ENCODE peak calls at places on chromosomes 13 and 19, in six cellular contexts. One of them, this sample, is unnamed.

GRCh38 chr19:33668968-33669367 is 47.2 kb downstream of the CHST8 start:
- DNase-seq in nephron progenitor cell: no peak
- DNase-seq in T-cell: no peak
- DNase-seq in stimulated activated CD4-positive, alpha-beta T cell treated with anti-CD3 and anti-CD28 coated beads, Interleukin-2, amount 100 ng/mL, for 48 hours: no peak
- DNase-seq in DMS153: no peak
- DNase-seq in ACHN: no peak
- DNase-seq in this sample: no peak

GRCh38 chr19:58063712-58064111 is 4.6 kb downstream of the ZNF135 start:
- DNase-seq in ACHN: no peak
- DNase-seq in DMS153: no peak
- DNase-seq in nephron progenitor cell: no peak
- DNase-seq in T-cell: no peak
- DNase-seq in stimulated activated CD4-positive, alpha-beta T cell treated with anti-CD3 and anti-CD28 coated beads, Interleukin-2, amount 100 ng/mL, for 48 hours: no peak
- DNase-seq in this sample: no peak

GRCh38 chr19:10286803-10287737 is at the start of gene ICAM4:
- DNase-seq in T-cell: no peak
- DNase-seq in stimulated activated CD4-positive, alpha-beta T cell treated with anti-CD3 and anti-CD28 coated beads, Interleukin-2, amount 100 ng/mL, for 48 hours: no peak
- DNase-seq in ACHN: no peak
- DNase-seq in DMS153: no peak
- DNase-seq in nephron progenitor cell: peak
- DNase-seq in this sample: no peak

GRCh38 chr13:106772202-106772601 is 204.3 kb upstream of the ARGLU1 start:
- DNase-seq in stimulated activated CD4-positive, alpha-beta T cell treated with anti-CD3 and anti-CD28 coated beads, Interleukin-2, amount 100 ng/mL, for 48 hours: no peak
- DNase-seq in DMS153: no peak
- DNase-seq in T-cell: no peak
- DNase-seq in ACHN: no peak
- DNase-seq in nephron progenitor cell: no peak
- DNase-seq in this sample: no peak

GRCh38 chr13:114046447-114046846 is 72.6 kb upstream of the C13orf46 start:
- DNase-seq in DMS153: no peak
- DNase-seq in nephron progenitor cell: no peak
- DNase-seq in T-cell: no peak
- DNase-seq in ACHN: no peak
- DNase-seq in stimulated activated CD4-positive, alpha-beta T cell treated with anti-CD3 and anti-CD28 coated beads, Interleukin-2, amount 100 ng/mL, for 48 hours: no peak
- DNase-seq in this sample: no peak

GRCh38 chr19:2815923-2816322 is 3.7 kb upstream of the ZNF554 start:
- DNase-seq in nephron progenitor cell: no peak
- DNase-seq in stimulated activated CD4-positive, alpha-beta T cell treated with anti-CD3 and anti-CD28 coated beads, Interleukin-2, amount 100 ng/mL, for 48 hours: no peak
- DNase-seq in T-cell: no peak
- DNase-seq in ACHN: no peak
- DNase-seq in DMS153: no peak
- DNase-seq in this sample: no peak

GRCh38 chr13:98766716-98767115 is 14.2 kb upstream of the SLC15A1 start:
- DNase-seq in DMS153: no peak
- DNase-seq in nephron progenitor cell: no peak
- DNase-seq in T-cell: no peak
- DNase-seq in ACHN: no peak
- DNase-seq in stimulated activated CD4-positive, alpha-beta T cell treated with anti-CD3 and anti-CD28 coated beads, Interleukin-2, amount 100 ng/mL, for 48 hours: no peak
- DNase-seq in this sample: no peak

GRCh38 chr13:39536906-39537305 is 66.1 kb downstream of the LHFPL6 start:
- DNase-seq in stimulated activated CD4-positive, alpha-beta T cell treated with anti-CD3 and anti-CD28 coated beads, Interleukin-2, amount 100 ng/mL, for 48 hours: no peak
- DNase-seq in ACHN: no peak
- DNase-seq in nephron progenitor cell: no peak
- DNase-seq in DMS153: peak
- DNase-seq in T-cell: no peak
- DNase-seq in this sample: no peak

GRCh38 chr19:46133101-46133627 is 8.7 kb upstream of the IGFL3 start:
- DNase-seq in nephron progenitor cell: peak
- DNase-seq in ACHN: peak
- DNase-seq in stimulated activated CD4-positive, alpha-beta T cell treated with anti-CD3 and anti-CD28 coated beads, Interleukin-2, amount 100 ng/mL, for 48 hours: no peak
- DNase-seq in DMS153: peak
- DNase-seq in T-cell: no peak
- DNase-seq in this sample: no peak

GRCh38 chr13:76790519-76791289 is 95.5 kb downstream of the KCTD12 start:
- DNase-seq in nephron progenitor cell: no peak
- DNase-seq in DMS153: peak
- DNase-seq in T-cell: no peak
- DNase-seq in ACHN: no peak
- DNase-seq in stimulated activated CD4-positive, alpha-beta T cell treated with anti-CD3 and anti-CD28 coated beads, Interleukin-2, amount 100 ng/mL, for 48 hours: no peak
- DNase-seq in this sample: no peak

GRCh38 chr19:55525289-55526101 is 11.4 kb downstream of the SBK2 start:
- DNase-seq in stimulated activated CD4-positive, alpha-beta T cell treated with anti-CD3 and anti-CD28 coated beads, Interleukin-2, amount 100 ng/mL, for 48 hours: no peak
- DNase-seq in T-cell: no peak
- DNase-seq in ACHN: no peak
- DNase-seq in DMS153: no peak
- DNase-seq in nephron progenitor cell: no peak
- DNase-seq in this sample: no peak

GRCh38 chr19:18736415-18737336 is 53.2 kb downstream of the CRTC1 start:
- DNase-seq in DMS153: no peak
- DNase-seq in T-cell: no peak
- DNase-seq in stimulated activated CD4-positive, alpha-beta T cell treated with anti-CD3 and anti-CD28 coated beads, Interleukin-2, amount 100 ng/mL, for 48 hours: no peak
- DNase-seq in ACHN: no peak
- DNase-seq in nephron progenitor cell: no peak
- DNase-seq in this sample: no peak

GRCh38 chr13:68872338-68872737 is 1235.3 kb upstream of the ATXN8OS start:
- DNase-seq in T-cell: no peak
- DNase-seq in DMS153: no peak
- DNase-seq in ACHN: no peak
- DNase-seq in stimulated activated CD4-positive, alpha-beta T cell treated with anti-CD3 and anti-CD28 coated beads, Interleukin-2, amount 100 ng/mL, for 48 hours: no peak
- DNase-seq in nephron progenitor cell: no peak
- DNase-seq in this sample: no peak

GRCh38 chr19:17616961-17617806 is 61.7 kb downstream of the COLGALT1 start:
- DNase-seq in stimulated activated CD4-positive, alpha-beta T cell treated with anti-CD3 and anti-CD28 coated beads, Interleukin-2, amount 100 ng/mL, for 48 hours: no peak
- DNase-seq in ACHN: no peak
- DNase-seq in DMS153: no peak
- DNase-seq in nephron progenitor cell: peak
- DNase-seq in T-cell: no peak
- DNase-seq in this sample: no peak

GRCh38 chr19:2974342-2974932 is 2.9 kb upstream of the TLE6 start:
- DNase-seq in DMS153: no peak
- DNase-seq in stimulated activated CD4-positive, alpha-beta T cell treated with anti-CD3 and anti-CD28 coated beads, Interleukin-2, amount 100 ng/mL, for 48 hours: no peak
- DNase-seq in T-cell: no peak
- DNase-seq in nephron progenitor cell: no peak
- DNase-seq in ACHN: no peak
- DNase-seq in this sample: no peak

GRCh38 chr13:54337526-54337925 is 1308.9 kb downstream of the OLFM4 start:
- DNase-seq in nephron progenitor cell: no peak
- DNase-seq in ACHN: no peak
- DNase-seq in T-cell: no peak
- DNase-seq in DMS153: no peak
- DNase-seq in stimulated activated CD4-positive, alpha-beta T cell treated with anti-CD3 and anti-CD28 coated beads, Interleukin-2, amount 100 ng/mL, for 48 hours: no peak
- DNase-seq in this sample: no peak

GRCh38 chr19:19049406-19049805 is 14.4 kb upstream of the SLC25A42 start:
- DNase-seq in DMS153: no peak
- DNase-seq in ACHN: no peak
- DNase-seq in nephron progenitor cell: no peak
- DNase-seq in T-cell: no peak
- DNase-seq in stimulated activated CD4-positive, alpha-beta T cell treated with anti-CD3 and anti-CD28 coated beads, Interleukin-2, amount 100 ng/mL, for 48 hours: no peak
- DNase-seq in this sample: no peak

GRCh38 chr13:81639984-81640582 is 1299.2 kb upstream of the SPRY2 start:
- DNase-seq in nephron progenitor cell: peak
- DNase-seq in DMS153: no peak
- DNase-seq in T-cell: no peak
- DNase-seq in stimulated activated CD4-positive, alpha-beta T cell treated with anti-CD3 and anti-CD28 coated beads, Interleukin-2, amount 100 ng/mL, for 48 hours: no peak
- DNase-seq in ACHN: peak
- DNase-seq in this sample: no peak

GRCh38 chr13:112941349-112941748 is 27.7 kb upstream of the MCF2L start:
- DNase-seq in nephron progenitor cell: no peak
- DNase-seq in T-cell: no peak
- DNase-seq in stimulated activated CD4-positive, alpha-beta T cell treated with anti-CD3 and anti-CD28 coated beads, Interleukin-2, amount 100 ng/mL, for 48 hours: no peak
- DNase-seq in DMS153: no peak
- DNase-seq in ACHN: no peak
- DNase-seq in this sample: no peak

GRCh38 chr13:103282571-103283450 is 216.6 kb upstream of the SLC10A2 start:
- DNase-seq in T-cell: no peak
- DNase-seq in nephron progenitor cell: peak
- DNase-seq in DMS153: no peak
- DNase-seq in stimulated activated CD4-positive, alpha-beta T cell treated with anti-CD3 and anti-CD28 coated beads, Interleukin-2, amount 100 ng/mL, for 48 hours: no peak
- DNase-seq in ACHN: peak
- DNase-seq in this sample: no peak

GRCh38 chr19:14405758-14406644 is 13.1 kb downstream of the DDX39A start:
- DNase-seq in nephron progenitor cell: peak
- DNase-seq in T-cell: peak
- DNase-seq in DMS153: peak
- DNase-seq in stimulated activated CD4-positive, alpha-beta T cell treated with anti-CD3 and anti-CD28 coated beads, Interleukin-2, amount 100 ng/mL, for 48 hours: peak
- DNase-seq in ACHN: peak
- DNase-seq in this sample: peak

GRCh38 chr19:13872695-13873389 is 4.1 kb upstream of the NANOS3 start:
- DNase-seq in DMS153: no peak
- DNase-seq in T-cell: peak
- DNase-seq in nephron progenitor cell: peak
- DNase-seq in stimulated activated CD4-positive, alpha-beta T cell treated with anti-CD3 and anti-CD28 coated beads, Interleukin-2, amount 100 ng/mL, for 48 hours: no peak
- DNase-seq in ACHN: peak
- DNase-seq in this sample: no peak

GRCh38 chr19:5624154-5624663 is 1.3 kb downstream of the SAFB start:
- DNase-seq in stimulated activated CD4-positive, alpha-beta T cell treated with anti-CD3 and anti-CD28 coated beads, Interleukin-2, amount 100 ng/mL, for 48 hours: no peak
- DNase-seq in ACHN: peak
- DNase-seq in T-cell: peak
- DNase-seq in DMS153: no peak
- DNase-seq in nephron progenitor cell: peak
- DNase-seq in this sample: no peak

GRCh38 chr13:74117207-74117705 is 16.9 kb downstream of the KLF12 start:
- DNase-seq in stimulated activated CD4-positive, alpha-beta T cell treated with anti-CD3 and anti-CD28 coated beads, Interleukin-2, amount 100 ng/mL, for 48 hours: no peak
- DNase-seq in T-cell: no peak
- DNase-seq in DMS153: no peak
- DNase-seq in nephron progenitor cell: no peak
- DNase-seq in ACHN: no peak
- DNase-seq in this sample: no peak

GRCh38 chr19:4043966-4044365 is 22.7 kb downstream of the ZBTB7A start:
- DNase-seq in stimulated activated CD4-positive, alpha-beta T cell treated with anti-CD3 and anti-CD28 coated beads, Interleukin-2, amount 100 ng/mL, for 48 hours: no peak
- DNase-seq in DMS153: no peak
- DNase-seq in nephron progenitor cell: no peak
- DNase-seq in T-cell: no peak
- DNase-seq in ACHN: no peak
- DNase-seq in this sample: no peak

GRCh38 chr13:47708386-47708785 is 292.7 kb downstream of the SUCLA2 start:
- DNase-seq in DMS153: no peak
- DNase-seq in nephron progenitor cell: no peak
- DNase-seq in T-cell: no peak
- DNase-seq in stimulated activated CD4-positive, alpha-beta T cell treated with anti-CD3 and anti-CD28 coated beads, Interleukin-2, amount 100 ng/mL, for 48 hours: no peak
- DNase-seq in ACHN: no peak
- DNase-seq in this sample: no peak

GRCh38 chr19:45595814-45596213 is 6.2 kb downstream of the GPR4 start:
- DNase-seq in nephron progenitor cell: no peak
- DNase-seq in ACHN: no peak
- DNase-seq in T-cell: no peak
- DNase-seq in stimulated activated CD4-positive, alpha-beta T cell treated with anti-CD3 and anti-CD28 coated beads, Interleukin-2, amount 100 ng/mL, for 48 hours: no peak
- DNase-seq in DMS153: no peak
- DNase-seq in this sample: no peak

GRCh38 chr19:57559008-57559403 is 657 bp downstream of the ZNF550 start:
- DNase-seq in nephron progenitor cell: peak
- DNase-seq in ACHN: no peak
- DNase-seq in stimulated activated CD4-positive, alpha-beta T cell treated with anti-CD3 and anti-CD28 coated beads, Interleukin-2, amount 100 ng/mL, for 48 hours: peak
- DNase-seq in DMS153: no peak
- DNase-seq in T-cell: no peak
- DNase-seq in this sample: no peak

GRCh38 chr13:35720690-35721554 is 244.4 kb upstream of the MAB21L1 start:
- DNase-seq in DMS153: no peak
- DNase-seq in ACHN: peak
- DNase-seq in nephron progenitor cell: peak
- DNase-seq in T-cell: peak
- DNase-seq in stimulated activated CD4-positive, alpha-beta T cell treated with anti-CD3 and anti-CD28 coated beads, Interleukin-2, amount 100 ng/mL, for 48 hours: peak
- DNase-seq in this sample: peak

GRCh38 chr19:8120636-8121480 is 28.5 kb downstream of the FBN3 start:
- DNase-seq in T-cell: no peak
- DNase-seq in nephron progenitor cell: no peak
- DNase-seq in stimulated activated CD4-positive, alpha-beta T cell treated with anti-CD3 and anti-CD28 coated beads, Interleukin-2, amount 100 ng/mL, for 48 hours: no peak
- DNase-seq in DMS153: no peak
- DNase-seq in ACHN: no peak
- DNase-seq in this sample: no peak

GRCh38 chr19:18203408-18203862 is 407 bp downstream of the RAB3A start:
- DNase-seq in DMS153: no peak
- DNase-seq in T-cell: no peak
- DNase-seq in nephron progenitor cell: no peak
- DNase-seq in stimulated activated CD4-positive, alpha-beta T cell treated with anti-CD3 and anti-CD28 coated beads, Interleukin-2, amount 100 ng/mL, for 48 hours: peak
- DNase-seq in ACHN: no peak
- DNase-seq in this sample: no peak

GRCh38 chr19:10784257-10784656 is 51.8 kb downstream of the TMED1 start:
- DNase-seq in ACHN: no peak
- DNase-seq in stimulated activated CD4-positive, alpha-beta T cell treated with anti-CD3 and anti-CD28 coated beads, Interleukin-2, amount 100 ng/mL, for 48 hours: no peak
- DNase-seq in DMS153: no peak
- DNase-seq in nephron progenitor cell: no peak
- DNase-seq in T-cell: no peak
- DNase-seq in this sample: no peak

GRCh38 chr19:54650108-54650666 is 12.6 kb upstream of the LILRB4 start:
- DNase-seq in nephron progenitor cell: no peak
- DNase-seq in T-cell: no peak
- DNase-seq in DMS153: no peak
- DNase-seq in stimulated activated CD4-positive, alpha-beta T cell treated with anti-CD3 and anti-CD28 coated beads, Interleukin-2, amount 100 ng/mL, for 48 hours: no peak
- DNase-seq in ACHN: no peak
- DNase-seq in this sample: no peak

GRCh38 chr13:33904431-33904830 is 86.5 kb downstream of the RFC3 start:
- DNase-seq in ACHN: no peak
- DNase-seq in nephron progenitor cell: no peak
- DNase-seq in T-cell: no peak
- DNase-seq in stimulated activated CD4-positive, alpha-beta T cell treated with anti-CD3 and anti-CD28 coated beads, Interleukin-2, amount 100 ng/mL, for 48 hours: no peak
- DNase-seq in DMS153: no peak
- DNase-seq in this sample: no peak

GRCh38 chr13:82833928-82834327 is 1048.3 kb downstream of the SLITRK1 start:
- DNase-seq in T-cell: no peak
- DNase-seq in stimulated activated CD4-positive, alpha-beta T cell treated with anti-CD3 and anti-CD28 coated beads, Interleukin-2, amount 100 ng/mL, for 48 hours: no peak
- DNase-seq in nephron progenitor cell: no peak
- DNase-seq in ACHN: no peak
- DNase-seq in DMS153: no peak
- DNase-seq in this sample: no peak

GRCh38 chr13:27704681-27705080 is 83.0 kb downstream of the POLR1D start:
- DNase-seq in DMS153: no peak
- DNase-seq in ACHN: no peak
- DNase-seq in nephron progenitor cell: no peak
- DNase-seq in stimulated activated CD4-positive, alpha-beta T cell treated with anti-CD3 and anti-CD28 coated beads, Interleukin-2, amount 100 ng/mL, for 48 hours: no peak
- DNase-seq in T-cell: no peak
- DNase-seq in this sample: no peak

GRCh38 chr13:44854264-44855060 is 134.8 kb downstream of the NUFIP1 start:
- DNase-seq in nephron progenitor cell: no peak
- DNase-seq in stimulated activated CD4-positive, alpha-beta T cell treated with anti-CD3 and anti-CD28 coated beads, Interleukin-2, amount 100 ng/mL, for 48 hours: no peak
- DNase-seq in DMS153: peak
- DNase-seq in ACHN: no peak
- DNase-seq in T-cell: no peak
- DNase-seq in this sample: no peak

GRCh38 chr13:19781526-19781925 is 1.2 kb downstream of the PSPC1 start:
- DNase-seq in stimulated activated CD4-positive, alpha-beta T cell treated with anti-CD3 and anti-CD28 coated beads, Interleukin-2, amount 100 ng/mL, for 48 hours: no peak
- DNase-seq in DMS153: no peak
- DNase-seq in ACHN: no peak
- DNase-seq in nephron progenitor cell: no peak
- DNase-seq in T-cell: no peak
- DNase-seq in this sample: no peak

This sample was measured in activated CD4-positive, CD25-positive, alpha-beta regulatory T cell treated with anti-CD3 and anti-CD28 coated beads, Interleukin-2, amount 50 U/mL, for 72 hours.